ENCODE peak calls at places on chromosomes 7 and 10, in ten cellular contexts. T is retina; Z is nucleus accumbens; A is AG20443; B is amygdala; U is hypothalamus; L is fibroblast of villous mesenchyme; W is AG04450; S is stimulated activated CD4-positive, alpha-beta T cell treated with anti-CD3 and anti-CD28 coated beads, Interleukin-15, amount 100 ng/mL, for 1 hour; E is iPS-NIHi11. V is an unnamed sample.
A peak's percentile ranks its signal among the peaks of the same experiment; 100 is the strongest.

GRCh38 chr10:78437407-78437768 is 403.7 kb downstream of the RPS24 start:
- DNase-seq in A (no peak), W (no peak), L (no peak), T (no peak), E (no peak), B (no peak), S (no peak), U (no peak), Z (no peak), V (no peak)

GRCh38 chr7:18663321-18663720 is 167.8 kb downstream of the HDAC9 start:
- DNase-seq in B (no peak), W (no peak), S (no peak), E (no peak), L (no peak), U (no peak), Z (no peak), T (no peak), A (no peak), V (no peak)

GRCh38 chr7:129990403-129991192 is 37.8 kb upstream of the UBE2H start:
- DNase-seq in E (no peak), Z (no peak), S (no peak), L (no peak), T (peak; percentile 17), B (no peak), U (no peak), A (no peak), W (no peak), V (peak; percentile 18)

GRCh38 chr7:152312316-152312715 is 123.5 kb downstream of the KMT2C start:
- DNase-seq in T (no peak), W (peak; percentile 8), A (no peak), Z (no peak), S (no peak), B (no peak), E (no peak), L (peak; percentile 62), U (no peak), V (no peak)

GRCh38 chr7:91949221-91950009 is 8.8 kb downstream of the AKAP9 start:
- DNase-seq in U (no peak), B (no peak), E (no peak), T (no peak), W (no peak), S (no peak), A (no peak), Z (no peak), L (no peak), V (no peak)

GRCh38 chr7:101563198-101563901 is 65.7 kb downstream of the MYL10 start:
- DNase-seq in B (no peak), A (no peak), E (no peak), S (no peak), T (no peak), L (no peak), U (no peak), Z (no peak), W (no peak), V (no peak)

GRCh38 chr7:65216469-65216868 is 157.2 kb upstream of the ZNF92 start:
- DNase-seq in B (no peak), Z (no peak), U (no peak), L (peak; percentile 42), S (no peak), A (no peak), E (peak; percentile 62), T (peak; percentile 55), W (no peak), V (no peak)

GRCh38 chr7:155810607-155811559 is 1.4 kb downstream of the SHH start:
- DNase-seq in L (no peak), S (no peak), W (no peak), T (peak; percentile 62), Z (no peak), E (no peak), U (no peak), A (no peak), B (no peak), V (no peak)

GRCh38 chr7:123599766-123600165 is 1.9 kb upstream of the ASB15 start:
- DNase-seq in W (no peak), E (no peak), B (no peak), T (no peak), S (no peak), Z (no peak), U (no peak), L (no peak), A (no peak), V (no peak)

GRCh38 chr7:1857487-1858425 is 187.7 kb downstream of the ELFN1 start:
- DNase-seq in L (no peak), T (peak; percentile 52), U (no peak), B (no peak), W (no peak), Z (no peak), A (no peak), S (no peak), E (no peak), V (no peak)

GRCh38 chr10:78937800-78938694 is 130.7 kb upstream of the ZMIZ1 start:
- DNase-seq in W (no peak), B (no peak), Z (no peak), T (no peak), S (no peak), L (peak; percentile 56), E (no peak), U (no peak), A (no peak), V (no peak)

GRCh38 chr10:131970946-131971345 is 10.8 kb downstream of the BNIP3 start:
- DNase-seq in B (no peak), S (no peak), T (no peak), L (no peak), U (no peak), E (no peak), W (no peak), A (no peak), Z (no peak), V (no peak)

GRCh38 chr10:27685686-27686085 is 59.9 kb downstream of the MKX start:
- DNase-seq in U (no peak), A (peak; percentile 24), B (no peak), W (no peak), Z (no peak), L (no peak), E (no peak), T (no peak), S (no peak), V (no peak)

GRCh38 chr7:8089036-8089780 is 120.6 kb downstream of the GLCCI1 start:
- DNase-seq in A (no peak), B (no peak), T (no peak), S (no peak), L (no peak), Z (no peak), W (no peak), U (no peak), E (no peak), V (no peak)

GRCh38 chr10:58675321-58675720 is 162.6 kb downstream of the BICC1 start:
- DNase-seq in S (no peak), A (no peak), T (no peak), W (no peak), L (no peak), B (no peak), E (no peak), Z (no peak), U (no peak), V (no peak)